ENCODE peak calls at places on chromosomes 2 and 18, in eight cellular contexts. One of them, this sample, is unnamed.

GRCh38 chr18:52054301-52054700 is 285.7 kb upstream of the DCC start:
- DNase-seq in RPMI7951: no peak
- DNase-seq in activated CD4-positive, CD25-positive, alpha-beta regulatory T cell treated with anti-CD3 and anti-CD28 coated beads, Interleukin-2, amount 50 U/mL, for 72 hours: no peak
- DNase-seq in heart right ventricle: no peak
- DNase-seq in Calu3: no peak
- DNase-seq in CD4-positive, alpha-beta T cell: no peak
- DNase-seq in fibroblast of the aortic adventitia: no peak
- DNase-seq in NAMALWA: no peak
- DNase-seq in this sample: no peak

GRCh38 chr2:27723372-27724144 is 48.0 kb upstream of the MRPL33 start:
- DNase-seq in RPMI7951: peak
- DNase-seq in activated CD4-positive, CD25-positive, alpha-beta regulatory T cell treated with anti-CD3 and anti-CD28 coated beads, Interleukin-2, amount 50 U/mL, for 72 hours: no peak
- DNase-seq in heart right ventricle: peak
- DNase-seq in Calu3: peak
- DNase-seq in CD4-positive, alpha-beta T cell: no peak
- DNase-seq in fibroblast of the aortic adventitia: peak
- DNase-seq in NAMALWA: peak
- DNase-seq in this sample: peak

GRCh38 chr2:183359867-183360266 is 235.6 kb downstream of the NUP35 start:
- DNase-seq in RPMI7951: no peak
- DNase-seq in activated CD4-positive, CD25-positive, alpha-beta regulatory T cell treated with anti-CD3 and anti-CD28 coated beads, Interleukin-2, amount 50 U/mL, for 72 hours: no peak
- DNase-seq in heart right ventricle: no peak
- DNase-seq in Calu3: no peak
- DNase-seq in CD4-positive, alpha-beta T cell: no peak
- DNase-seq in fibroblast of the aortic adventitia: peak
- DNase-seq in NAMALWA: no peak
- DNase-seq in this sample: no peak

GRCh38 chr2:62774555-62775366 is 69.2 kb downstream of the EHBP1 start:
- DNase-seq in RPMI7951: peak
- DNase-seq in activated CD4-positive, CD25-positive, alpha-beta regulatory T cell treated with anti-CD3 and anti-CD28 coated beads, Interleukin-2, amount 50 U/mL, for 72 hours: no peak
- DNase-seq in heart right ventricle: no peak
- DNase-seq in Calu3: peak
- DNase-seq in CD4-positive, alpha-beta T cell: no peak
- DNase-seq in fibroblast of the aortic adventitia: peak
- DNase-seq in NAMALWA: peak
- DNase-seq in this sample: no peak

GRCh38 chr2:97936199-97936598 is 59.5 kb downstream of the TMEM131 start:
- DNase-seq in RPMI7951: no peak
- DNase-seq in activated CD4-positive, CD25-positive, alpha-beta regulatory T cell treated with anti-CD3 and anti-CD28 coated beads, Interleukin-2, amount 50 U/mL, for 72 hours: no peak
- DNase-seq in heart right ventricle: no peak
- DNase-seq in Calu3: peak
- DNase-seq in CD4-positive, alpha-beta T cell: no peak
- DNase-seq in fibroblast of the aortic adventitia: no peak
- DNase-seq in NAMALWA: peak
- DNase-seq in this sample: no peak

GRCh38 chr2:230589497-230590015 is 123.1 kb upstream of the CAB39 start:
- DNase-seq in RPMI7951: no peak
- DNase-seq in activated CD4-positive, CD25-positive, alpha-beta regulatory T cell treated with anti-CD3 and anti-CD28 coated beads, Interleukin-2, amount 50 U/mL, for 72 hours: no peak
- DNase-seq in heart right ventricle: no peak
- DNase-seq in Calu3: no peak
- DNase-seq in CD4-positive, alpha-beta T cell: no peak
- DNase-seq in fibroblast of the aortic adventitia: no peak
- DNase-seq in NAMALWA: peak
- DNase-seq in this sample: no peak

GRCh38 chr2:23565374-23565773 is 180.4 kb downstream of the KLHL29 start:
- DNase-seq in RPMI7951: no peak
- DNase-seq in activated CD4-positive, CD25-positive, alpha-beta regulatory T cell treated with anti-CD3 and anti-CD28 coated beads, Interleukin-2, amount 50 U/mL, for 72 hours: no peak
- DNase-seq in heart right ventricle: no peak
- DNase-seq in Calu3: no peak
- DNase-seq in CD4-positive, alpha-beta T cell: no peak
- DNase-seq in fibroblast of the aortic adventitia: no peak
- DNase-seq in NAMALWA: no peak
- DNase-seq in this sample: no peak

GRCh38 chr2:9189901-9190300 is 16.7 kb upstream of the ASAP2 start:
- DNase-seq in RPMI7951: no peak
- DNase-seq in activated CD4-positive, CD25-positive, alpha-beta regulatory T cell treated with anti-CD3 and anti-CD28 coated beads, Interleukin-2, amount 50 U/mL, for 72 hours: no peak
- DNase-seq in heart right ventricle: no peak
- DNase-seq in Calu3: no peak
- DNase-seq in CD4-positive, alpha-beta T cell: no peak
- DNase-seq in fibroblast of the aortic adventitia: no peak
- DNase-seq in NAMALWA: no peak
- DNase-seq in this sample: no peak

GRCh38 chr2:88180594-88181240 is 10.6 kb downstream of the THNSL2 start:
- DNase-seq in RPMI7951: peak
- DNase-seq in activated CD4-positive, CD25-positive, alpha-beta regulatory T cell treated with anti-CD3 and anti-CD28 coated beads, Interleukin-2, amount 50 U/mL, for 72 hours: no peak
- DNase-seq in heart right ventricle: no peak
- DNase-seq in Calu3: no peak
- DNase-seq in CD4-positive, alpha-beta T cell: no peak
- DNase-seq in fibroblast of the aortic adventitia: peak
- DNase-seq in NAMALWA: no peak
- DNase-seq in this sample: no peak

This sample was measured in left colon.